ENCODE peak calls at places on chromosomes 5 and 9, in six cellular contexts. B, K, E, A, U and G are unnamed samples.

GRCh38 chr9:35906923-35907699 is 1.1 kb downstream of the HRCT1 start:
- DNase-seq in U (no peak), A (no peak), K (no peak), B (peak; percentile 70), E (no peak), G (no peak)

GRCh38 chr9:7974335-7975005 is 174.9 kb upstream of the DMAC1 start:
- DNase-seq in A (no peak), K (no peak), E (peak; percentile 28), B (no peak), U (peak; percentile 88), G (no peak)

GRCh38 chr9:129343119-129343696 is 165.1 kb upstream of the IER5L start:
- DNase-seq in A (no peak), B (no peak), U (no peak), K (no peak), E (no peak), G (no peak)

GRCh38 chr5:174570662-174571061 is 153.7 kb upstream of the MSX2 start:
- DNase-seq in B (no peak), E (no peak), K (no peak), U (no peak), A (no peak), G (no peak)

GRCh38 chr5:179342577-179342976 is 2.7 kb downstream of the ADAMTS2 start:
- DNase-seq in B (no peak), A (no peak), U (no peak), E (peak; percentile 39), K (no peak), G (no peak)

GRCh38 chr5:122584411-122585110 is 190.3 kb upstream of the SNX2 start:
- DNase-seq in K (no peak), A (no peak), U (no peak), B (no peak), E (no peak), G (no peak)

GRCh38 chr9:116020146-116020545 is 133.4 kb upstream of the PAPPA start:
- DNase-seq in A (no peak), B (no peak), U (no peak), K (no peak), E (no peak), G (no peak)

GRCh38 chr5:126031989-126032716 is 391.1 kb upstream of the GRAMD2B start:
- DNase-seq in B (no peak), K (no peak), E (no peak), A (no peak), U (no peak), G (no peak)

GRCh38 chr9:105150991-105151685 is 93.3 kb upstream of the SLC44A1 start:
- DNase-seq in A (no peak), B (no peak), E (no peak), U (no peak), K (peak; percentile 23), G (no peak)

GRCh38 chr9:72661401-72662135 is 140.2 kb downstream of the TMC1 start:
- DNase-seq in A (no peak), B (no peak), U (no peak), K (no peak), E (no peak), G (no peak)

GRCh38 chr5:177473461-177473991 is at the start of gene DBN1:
- DNase-seq in E (no peak), A (no peak), U (peak; percentile 40), K (peak; percentile 95), B (no peak), G (no peak)

GRCh38 chr5:10735569-10736255 is 25.3 kb downstream of the DAP start:
- DNase-seq in E (peak; percentile 60), A (no peak), K (peak; percentile 38), U (peak; percentile 85), B (no peak), G (no peak)

GRCh38 chr9:8408575-8409190 is 609.1 kb upstream of the DMAC1 start:
- DNase-seq in U (no peak), B (no peak), E (no peak), A (no peak), K (no peak), G (no peak)

GRCh38 chr5:65832152-65832551 is 94.2 kb upstream of the ERBIN start:
- DNase-seq in A (no peak), U (no peak), B (no peak), E (no peak), K (no peak), G (no peak)

GRCh38 chr9:127177682-127178265 is 55.3 kb upstream of the ANGPTL2 start:
- DNase-seq in U (no peak), B (peak; percentile 26), K (no peak), A (no peak), E (no peak), G (no peak)

GRCh38 chr5:96885518-96886338 is 9.4 kb downstream of the ERAP2 start:
- DNase-seq in K (peak; percentile 45), A (no peak), U (peak; percentile 84), E (peak; percentile 55), B (no peak), G (peak; percentile 77)

GRCh38 chr9:18275313-18275990 is 198.5 kb upstream of the ADAMTSL1 start:
- DNase-seq in A (no peak), E (no peak), B (no peak), K (no peak), U (no peak), G (no peak)

GRCh38 chr5:156683509-156683908 is 166.6 kb upstream of the PPP1R2B start:
- DNase-seq in U (no peak), E (no peak), A (no peak), K (no peak), B (no peak), G (no peak)

GRCh38 chr9:38437193-38437823 is 13.1 kb upstream of the IGFBPL1 start:
- DNase-seq in B (no peak), E (no peak), A (no peak), U (no peak), K (no peak), G (no peak)

GRCh38 chr5:150587830-150588494 is 52.5 kb upstream of the SYNPO start:
- DNase-seq in B (no peak), U (no peak), E (no peak), A (no peak), K (no peak), G (no peak)

GRCh38 chr5:3522491-3522890 is 73.1 kb upstream of the IRX1 start:
- DNase-seq in E (no peak), K (no peak), U (no peak), B (no peak), A (no peak), G (no peak)

GRCh38 chr9:109249615-109250014 is 71.2 kb downstream of the EPB41L4B start:
- DNase-seq in U (no peak), A (no peak), K (no peak), E (no peak), B (no peak), G (no peak)

GRCh38 chr5:136810198-136810823 is 445.0 kb upstream of the TRPC7 start:
- DNase-seq in U (no peak), K (no peak), E (no peak), B (no peak), A (no peak), G (no peak)

GRCh38 chr5:135326296-135327240 is 72.5 kb downstream of the MACROH2A1 start:
- DNase-seq in A (no peak), E (no peak), B (no peak), K (no peak), U (no peak), G (no peak)

GRCh38 chr5:73201547-73202513 is 28.8 kb downstream of the TMEM174 start:
- DNase-seq in K (peak; percentile 75), B (peak; percentile 89), U (peak; percentile 71), A (peak; percentile 68), E (peak; percentile 80), G (peak; percentile 53)

GRCh38 chr9:113181165-113181564 is 30.4 kb downstream of the SLC31A2 start:
- DNase-seq in A (no peak), U (no peak), B (no peak), K (no peak), E (no peak), G (no peak)